ENCODE peak calls at places on chromosomes 13 and 19, in ten cellular contexts. G is Peyer's patch, Z is K562, L is ovary, C is endothelial cell of umbilical vein, R is adrenal gland, Y is tibial nerve, T is heart left ventricle, U is IMR-90, E is A549. M is an unnamed sample.

GRCh38 chr13:90526711-90527110 is 820.8 kb upstream of the MIR17HG start:
- DNase-seq in Y (no peak), R (no peak), U (no peak), Z (no peak), T (no peak), E (no peak), C (no peak), G (no peak), L (no peak), M (no peak)

GRCh38 chr13:58085819-58086218 is 454.3 kb downstream of the PCDH17 start:
- DNase-seq in R (no peak), L (no peak), U (no peak), Z (no peak), Y (no peak), T (no peak), G (no peak), C (no peak), E (no peak), M (no peak)

GRCh38 chr19:42286349-42287016 is 15.4 kb upstream of the PRR19 start:
- DNase-seq in C (peak), Y (no peak), G (no peak), R (peak), T (no peak), L (peak), U (peak), E (no peak), Z (peak), M (peak)

GRCh38 chr13:44120814-44121505 is 241.3 kb downstream of the LACC1 start:
- DNase-seq in Z (no peak), E (no peak), U (no peak), L (no peak), T (no peak), Y (no peak), C (no peak), G (no peak), R (no peak), M (no peak)

GRCh38 chr13:27171244-27171829 is at the start of gene USP12:
- DNase-seq in U (peak), Y (no peak), R (no peak), L (peak), T (peak), C (peak), Z (peak), E (no peak), G (no peak), M (peak)

GRCh38 chr13:98214008-98214643 is 37.1 kb upstream of the RNF113B start:
- DNase-seq in L (peak), C (peak), Z (no peak), U (peak), R (no peak), E (no peak), T (no peak), Y (no peak), G (no peak), M (no peak)

GRCh38 chr19:13132471-13133166 is 14.6 kb downstream of the NACC1 start:
- DNase-seq in G (no peak), T (no peak), Z (no peak), R (no peak), E (no peak), U (peak), L (no peak), Y (no peak), C (no peak), M (no peak)

GRCh38 chr13:57630661-57631606 is 610 bp upstream of the PCDH17 start:
- DNase-seq in R (peak), C (peak), T (peak), E (no peak), Y (no peak), Z (no peak), U (no peak), G (no peak), L (no peak), M (no peak)

GRCh38 chr19:7122701-7123100 is 53.2 kb downstream of the ZNF557 start:
- DNase-seq in G (no peak), R (no peak), Y (no peak), T (no peak), Z (no peak), L (no peak), C (no peak), U (no peak), E (no peak), M (no peak)

GRCh38 chr19:35757231-35757748 is 461 bp upstream of the HSPB6 start:
- DNase-seq in U (peak), Y (peak), T (peak), Z (peak), G (peak), R (peak), E (peak), C (peak), L (peak), M (no peak)

GRCh38 chr13:113115363-113116205 is 7.0 kb upstream of the F10 start:
- DNase-seq in C (no peak), E (no peak), Z (no peak), G (no peak), L (peak), U (no peak), T (no peak), R (no peak), Y (no peak), M (no peak)

GRCh38 chr13:80945328-80945727 is 604.4 kb upstream of the SPRY2 start:
- DNase-seq in E (no peak), Z (no peak), G (no peak), C (no peak), L (no peak), R (no peak), Y (no peak), T (no peak), U (no peak), M (no peak)

GRCh38 chr19:11483176-11484111 is 2.6 kb upstream of the ELAVL3 start:
- DNase-seq in Z (no peak), C (no peak), R (no peak), G (no peak), E (no peak), U (no peak), L (no peak), T (no peak), Y (no peak), M (no peak)

GRCh38 chr19:48510421-48511268 is 990 bp downstream of the LMTK3 start:
- DNase-seq in T (peak), C (peak), E (no peak), G (peak), L (peak), R (peak), U (peak), Y (peak), Z (peak), M (no peak)

GRCh38 chr19:12784394-12784870 is 6.9 kb upstream of the JUNB start:
- DNase-seq in Z (peak), L (no peak), T (no peak), R (no peak), E (no peak), Y (no peak), C (no peak), G (peak), U (peak), M (no peak)

GRCh38 chr13:107450931-107451330 is 764.4 kb downstream of the LIG4 start:
- DNase-seq in Y (no peak), T (peak), G (no peak), U (peak), C (peak), Z (no peak), E (no peak), L (no peak), R (no peak), M (no peak)

GRCh38 chr19:57192064-57192395 is 730 bp downstream of the ZNF264 start:
- DNase-seq in L (no peak), Y (no peak), T (no peak), Z (no peak), G (no peak), E (peak), R (no peak), C (no peak), U (peak), M (no peak)

GRCh38 chr19:7917292-7918061 is 2.7 kb upstream of the SNAPC2 start:
- DNase-seq in C (peak), U (peak), Z (no peak), R (no peak), G (peak), L (peak), E (peak), T (no peak), Y (no peak), M (peak)

GRCh38 chr19:41537789-41538188 is 38.2 kb upstream of the CEACAM21 start:
- DNase-seq in Z (peak), U (peak), G (no peak), L (no peak), T (no peak), R (no peak), E (no peak), C (peak), Y (no peak), M (no peak)

GRCh38 chr19:45280471-45280961 is 29.4 kb downstream of the MARK4 start:
- DNase-seq in G (no peak), E (no peak), U (no peak), L (no peak), T (no peak), Y (no peak), R (no peak), Z (no peak), C (peak), M (no peak)

GRCh38 chr19:56271096-56271495 is 1.5 kb upstream of the EDDM13 start:
- DNase-seq in G (no peak), Y (no peak), E (no peak), C (no peak), Z (no peak), R (no peak), L (no peak), T (no peak), U (no peak), M (no peak)

GRCh38 chr13:72839831-72840426 is 58.0 kb downstream of the PIBF1 start:
- DNase-seq in C (peak), L (no peak), G (peak), E (peak), Y (no peak), U (peak), Z (peak), R (peak), T (no peak), M (peak)

GRCh38 chr19:17214531-17215124 is 529 bp upstream of the USE1 start:
- DNase-seq in Y (no peak), C (peak), T (no peak), G (no peak), Z (peak), L (no peak), U (no peak), R (no peak), E (no peak), M (no peak)

GRCh38 chr13:52345048-52345447 is 60.9 kb downstream of the THSD1 start:
- DNase-seq in G (no peak), Z (no peak), E (no peak), L (no peak), R (no peak), T (no peak), Y (no peak), C (peak), U (peak), M (no peak)

GRCh38 chr19:46392252-46392801 is 21.0 kb downstream of the CCDC8 start:
- DNase-seq in Z (no peak), T (no peak), R (no peak), C (no peak), E (no peak), U (peak), Y (no peak), L (no peak), G (no peak), M (no peak)

GRCh38 chr19:57887195-57887941 is 1.5 kb downstream of the ZNF814 start:
- DNase-seq in L (no peak), G (no peak), C (no peak), E (no peak), U (no peak), Y (no peak), T (no peak), R (no peak), Z (no peak), M (no peak)

GRCh38 chr13:60647547-60647946 is 250.5 kb downstream of the TDRD3 start:
- DNase-seq in L (no peak), Z (no peak), G (no peak), C (no peak), Y (no peak), R (no peak), U (no peak), T (no peak), E (no peak), M (no peak)

GRCh38 chr19:588758-589692 is 656 bp upstream of the HCN2 start:
- DNase-seq in Y (no peak), G (no peak), R (no peak), E (no peak), U (no peak), C (no peak), Z (no peak), L (no peak), T (no peak), M (no peak)

GRCh38 chr19:46875657-46876056 is 14.9 kb downstream of the ARHGAP35 start:
- DNase-seq in G (no peak), C (no peak), U (no peak), E (no peak), L (no peak), Y (no peak), R (no peak), Z (no peak), T (no peak), M (no peak)

GRCh38 chr19:38035515-38036495 is 128.8 kb downstream of the SIPA1L3 start:
- DNase-seq in L (no peak), R (no peak), G (no peak), U (peak), E (no peak), Z (no peak), T (no peak), C (no peak), Y (no peak), M (no peak)

GRCh38 chr19:4120531-4120930 is 3.4 kb downstream of the MAP2K2 start:
- DNase-seq in Y (no peak), C (no peak), Z (no peak), U (peak), L (no peak), T (no peak), R (no peak), E (no peak), G (no peak), M (no peak)

GRCh38 chr19:35216026-35216832 is 12.3 kb downstream of the FAM187B start:
- DNase-seq in Y (no peak), G (no peak), U (no peak), R (no peak), T (no peak), L (no peak), C (no peak), E (no peak), Z (no peak), M (no peak)

GRCh38 chr19:51440846-51441409 is 17.3 kb downstream of the SIGLEC8 start:
- DNase-seq in Z (peak), L (no peak), T (no peak), G (no peak), U (no peak), C (no peak), Y (no peak), E (no peak), R (no peak), M (no peak)

GRCh38 chr19:16014923-16015804 is 61.1 kb upstream of the TPM4 start:
- DNase-seq in Z (no peak), R (no peak), U (no peak), Y (no peak), E (no peak), C (no peak), T (no peak), L (no peak), G (no peak), M (no peak)

GRCh38 chr13:106710267-106710666 is 142.3 kb upstream of the ARGLU1 start:
- DNase-seq in Y (no peak), C (peak), U (no peak), E (no peak), T (peak), R (no peak), L (no peak), Z (no peak), G (no peak), M (no peak)

GRCh38 chr13:67520886-67521285 is 290.8 kb upstream of the PCDH9 start:
- DNase-seq in Z (no peak), L (no peak), E (no peak), Y (no peak), T (no peak), U (no peak), R (no peak), C (no peak), G (no peak), M (no peak)

GRCh38 chr19:38033658-38034150 is 126.7 kb downstream of the SIPA1L3 start:
- DNase-seq in Y (no peak), U (no peak), L (no peak), E (no peak), T (no peak), R (no peak), Z (no peak), C (no peak), G (no peak), M (peak)

GRCh38 chr13:112058519-112058873 is 8.5 kb upstream of the SOX1 start:
- DNase-seq in Y (no peak), G (no peak), U (no peak), C (no peak), E (no peak), Z (no peak), R (no peak), T (no peak), L (no peak), M (no peak)

GRCh38 chr19:13164370-13165090 is 14.3 kb downstream of the IER2 start:
- DNase-seq in Y (no peak), T (peak), U (peak), E (no peak), L (peak), C (peak), G (peak), R (peak), Z (peak), M (no peak)

DNA sequence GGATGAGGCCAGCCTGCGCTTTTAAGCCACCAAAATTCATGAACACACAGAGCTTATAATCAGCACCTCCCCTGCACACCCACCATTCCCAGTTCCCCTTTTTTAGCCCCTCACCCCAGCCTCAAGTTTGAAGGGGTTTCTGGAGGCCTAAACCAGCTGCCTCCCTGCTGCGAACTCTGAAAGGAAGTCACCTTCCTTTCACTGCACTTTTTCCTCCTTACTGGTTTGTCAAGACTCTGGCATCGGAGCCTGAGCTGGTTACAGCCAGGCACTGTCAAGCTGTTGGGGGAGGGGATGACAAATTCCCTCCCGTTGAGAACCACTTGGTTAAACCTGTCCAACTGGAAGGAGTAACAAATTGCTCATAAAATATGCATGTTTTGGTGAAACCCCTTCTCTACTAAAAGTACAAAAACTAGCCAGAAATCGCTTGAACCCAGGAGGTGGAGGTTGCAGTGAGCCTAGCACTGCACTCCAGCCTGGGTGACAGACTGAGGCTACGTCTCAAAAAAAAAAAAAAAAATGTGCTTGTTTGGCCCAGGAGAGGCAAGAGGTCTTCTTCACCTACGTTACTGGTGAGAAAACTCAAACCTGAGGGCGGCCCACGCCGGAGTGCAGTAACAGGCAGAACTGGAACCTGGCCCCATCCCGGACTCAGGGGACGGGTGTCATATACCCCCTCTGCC is 671 bp upstream of the ADAT3 start:
- DNase-seq in C (no peak), E (no peak), Y (no peak), T (no peak), L (no peak), R (no peak), G (no peak), Z (no peak), U (no peak), M (no peak)
- TF ChIP-seq POLR2A in C (no peak), E (no peak), Y (no peak), T (no peak), L (no peak), R (no peak), G (no peak), Z (no peak), U (no peak), M (peak)

DNA sequence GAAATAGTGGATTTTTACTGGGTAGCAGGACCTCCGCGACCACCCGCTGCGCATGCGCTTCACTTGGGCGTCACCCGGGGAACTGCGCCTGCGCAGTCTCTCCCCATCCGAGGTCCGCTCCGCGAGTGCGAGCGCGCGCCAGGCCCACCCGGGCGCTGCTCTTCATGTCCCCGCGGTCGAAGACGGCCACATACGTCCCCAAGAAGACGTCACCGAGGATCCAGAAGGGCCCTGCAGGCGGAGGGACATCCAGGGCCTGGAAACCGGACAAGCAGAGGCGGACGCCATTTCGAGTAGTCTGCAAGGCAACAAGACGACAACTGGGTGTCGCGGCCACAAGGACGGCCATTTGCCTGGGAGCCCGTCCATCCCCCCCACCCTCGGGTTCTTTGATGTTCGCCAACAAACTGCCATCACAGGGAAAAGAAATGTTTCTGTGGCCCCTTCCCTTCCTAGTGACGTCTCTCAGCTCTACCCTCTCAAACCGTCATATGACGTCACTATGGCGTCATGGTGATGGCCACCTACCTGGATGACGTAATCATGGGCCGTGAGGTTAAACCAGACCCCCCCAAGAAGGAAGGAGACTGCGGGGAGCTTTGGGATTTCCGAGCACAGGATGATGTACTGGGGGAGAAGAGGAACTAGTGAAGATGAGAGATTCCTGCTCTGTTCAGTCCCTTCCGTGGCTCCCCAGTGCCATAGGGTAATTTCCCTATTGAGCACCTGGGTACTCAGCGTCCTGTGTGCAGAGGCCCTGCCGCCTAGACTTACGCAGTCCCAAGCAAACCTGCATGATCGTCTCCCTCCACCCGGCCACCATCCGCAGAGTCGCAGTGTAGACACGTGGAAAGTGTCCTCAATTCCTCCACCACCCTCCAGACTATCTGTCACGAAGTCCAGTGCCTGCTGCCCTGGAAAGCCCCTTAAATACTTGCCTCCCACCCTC is 6.7 kb downstream of the NAPSA start:
- DNase-seq in C (peak), G (peak), E (no peak), U (peak), L (peak), Z (peak), Y (no peak), R (peak), T (peak), M (peak)
- TF ChIP-seq POLR2A in C (peak), G (peak), E (no peak), U (no peak), L (peak), Z (peak), Y (peak), R (peak), T (peak), M (peak)

GRCh38 chr19:43950834-43951626 is at the start of gene ZNF221:
- DNase-seq in C (peak), R (peak), Z (peak), E (peak), G (peak), Y (peak), U (peak), T (peak), L (peak), M (peak)
- TF ChIP-seq POLR2A in C (no peak), R (no peak), Z (peak), E (no peak), G (no peak), Y (no peak), U (no peak), T (no peak), L (no peak), M (peak)

GRCh38 chr13:110696776-110697175 is 9.1 kb downstream of the CARS2 start:
- DNase-seq in U (no peak), T (no peak), Y (no peak), G (no peak), Z (no peak), R (no peak), C (no peak), E (no peak), L (no peak), M (no peak)
- TF ChIP-seq POLR2A in U (no peak), T (no peak), Y (no peak), G (no peak), Z (no peak), R (no peak), C (no peak), E (no peak), L (no peak), M (no peak)

M was measured in GM12891.